ENCODE peak calls at places on chromosomes 2 and 18, in eight cellular contexts. M is fibroblast of pulmonary artery; H is SK-N-DZ; D is HCT116; S is sciatic nerve; U is activated CD4-positive, alpha-beta T cell treated with anti-CD3 and anti-CD28 coated beads for 1 hour; N is tibial artery; T is T-helper 2 cell. E is an unnamed sample.

GRCh38 chr18:9802774-9803697 is 82.7 kb upstream of the TXNDC2 start:
- DNase-seq in M (peak; percentile 65), H (no peak), D (no peak), S (no peak), U (no peak), N (no peak), T (no peak), E (no peak)

GRCh38 chr18:62183578-62184195 is 3.2 kb downstream of the PIGN start:
- DNase-seq in M (peak; percentile 81), H (peak; percentile 37), D (peak; percentile 55), S (no peak), U (no peak), N (no peak), T (peak; percentile 19), E (peak; percentile 25)

GRCh38 chr18:3015203-3015590 is 2.3 kb upstream of the LPIN2 start:
- DNase-seq in M (peak; percentile 89), H (no peak), D (peak; percentile 61), S (no peak), U (no peak), N (no peak), T (no peak), E (no peak)

GRCh38 chr2:88141952-88142351 is 14.1 kb upstream of the FABP1 start:
- DNase-seq in M (no peak), H (no peak), D (no peak), S (no peak), U (no peak), N (no peak), T (no peak), E (no peak)

GRCh38 chr2:160257015-160257741 is 57.1 kb upstream of the ITGB6 start:
- DNase-seq in M (no peak), H (no peak), D (no peak), S (no peak), U (no peak), N (no peak), T (no peak), E (no peak)

GRCh38 chr2:52934354-52934898 is 833.2 kb upstream of the CHAC2 start:
- DNase-seq in M (peak; percentile 66), H (no peak), D (peak; percentile 91), S (no peak), U (no peak), N (no peak), T (no peak), E (no peak)

GRCh38 chr2:216119986-216120385 is 10.8 kb downstream of the XRCC5 start:
- DNase-seq in M (no peak), H (no peak), D (no peak), S (no peak), U (no peak), N (no peak), T (no peak), E (no peak)

GRCh38 chr2:99860720-99861375 is 281.5 kb downstream of the AFF3 start:
- DNase-seq in M (no peak), H (no peak), D (no peak), S (no peak), U (no peak), N (no peak), T (no peak), E (no peak)

GRCh38 chr2:112133344-112133743 is 4.8 kb upstream of the FBLN7 start:
- DNase-seq in M (no peak), H (no peak), D (no peak), S (no peak), U (no peak), N (no peak), T (no peak), E (no peak)

GRCh38 chr2:20488136-20488705 is 41.3 kb downstream of the RHOB start:
- DNase-seq in M (no peak), H (no peak), D (no peak), S (peak; percentile 45), U (no peak), N (peak; percentile 8), T (no peak), E (no peak)

GRCh38 chr2:53210538-53210937 is 557.1 kb upstream of the CHAC2 start:
- DNase-seq in M (no peak), H (no peak), D (peak; percentile 10), S (no peak), U (no peak), N (no peak), T (no peak), E (no peak)

GRCh38 chr18:45687617-45688016 is 36.4 kb upstream of the SLC14A1 start:
- DNase-seq in M (no peak), H (no peak), D (no peak), S (no peak), U (no peak), N (no peak), T (no peak), E (no peak)

GRCh38 chr2:179107737-179108136 is 57.8 kb upstream of the CCDC141 start:
- DNase-seq in M (peak; percentile 33), H (no peak), D (no peak), S (no peak), U (no peak), N (no peak), T (no peak), E (no peak)

GRCh38 chr18:72808688-72809087 is 59.1 kb downstream of the NETO1 start:
- DNase-seq in M (no peak), H (no peak), D (no peak), S (no peak), U (no peak), N (no peak), T (no peak), E (peak; percentile 56)

GRCh38 chr18:57898506-57899124 is 95.5 kb upstream of the ATP8B1 start:
- DNase-seq in M (peak; percentile 55), H (no peak), D (no peak), S (no peak), U (no peak), N (no peak), T (no peak), E (no peak)

GRCh38 chr18:51137891-51138290 is 59.6 kb downstream of the MEX3C start:
- DNase-seq in M (no peak), H (no peak), D (no peak), S (no peak), U (no peak), N (no peak), T (no peak), E (no peak)

GRCh38 chr2:105772362-105772761 is 27.6 kb downstream of the NCK2 start:
- DNase-seq in M (no peak), H (no peak), D (no peak), S (no peak), U (no peak), N (no peak), T (no peak), E (no peak)

GRCh38 chr2:207993141-207993763 is 32.1 kb downstream of the PLEKHM3 start:
- DNase-seq in M (peak; percentile 29), H (no peak), D (no peak), S (no peak), U (no peak), N (no peak), T (no peak), E (no peak)

GRCh38 chr2:39150890-39151497 is 30.1 kb upstream of the SOS1 start:
- DNase-seq in M (no peak), H (no peak), D (no peak), S (no peak), U (no peak), N (no peak), T (no peak), E (no peak)

GRCh38 chr2:71811157-71811556 is 336.5 kb downstream of the CYP26B1 start:
- DNase-seq in M (no peak), H (no peak), D (no peak), S (no peak), U (no peak), N (no peak), T (no peak), E (no peak)

E was measured in heart right ventricle.